ENCODE peak calls at places on chromosomes 13 and 19, in five cellular contexts. F is fibroblast of lung, O is PC-3, X is GM23248, J is astrocyte. U is an unnamed sample. For H4K20me1, the result is how much of the 10 kb centered on the place peaks cover.

GRCh38 chr19:40932008-40932959 is 50.3 kb upstream of the CYP2A7 start:
- DNase-seq in F (no peak), O (no peak), X (no peak), J (no peak), U (no peak)

GRCh38 chr13:74217816-74218215 is 83.6 kb upstream of the KLF12 start:
- DNase-seq in F (peak), O (no peak), X (peak), J (peak), U (no peak)

GRCh38 chr13:109783815-109784589 is 2.4 kb downstream of the IRS2 start:
- DNase-seq in F (no peak), O (no peak), X (no peak), J (no peak), U (no peak)

GRCh38 chr19:1227655-1228054 is 10.2 kb downstream of the CBARP start:
- DNase-seq in F (no peak), O (no peak), X (no peak), J (no peak), U (no peak)

GRCh38 chr19:43726736-43727592 is 11.1 kb downstream of the IRGC start:
- DNase-seq in F (no peak), O (no peak), X (peak), J (peak), U (no peak)

GRCh38 chr13:110042253-110042652 is 255.9 kb upstream of the IRS2 start:
- DNase-seq in F (no peak), O (no peak), X (peak), J (peak), U (no peak)

GRCh38 chr13:21086929-21087328 is 25.5 kb upstream of the LATS2 start:
- DNase-seq in F (no peak), O (no peak), X (no peak), J (no peak), U (no peak)

GRCh38 chr19:41959056-41960053 is at the start of gene RABAC1:
- DNase-seq in F (peak), O (peak), X (peak), J (peak), U (peak)

GRCh38 chr13:97107815-97108534 is 113.7 kb upstream of the OXGR1 start:
- DNase-seq in F (no peak), O (no peak), X (peak), J (peak), U (no peak)

GRCh38 chr13:23081901-23082300 is 98.9 kb upstream of the SGCG start:
- DNase-seq in F (no peak), O (no peak), X (no peak), J (no peak), U (no peak)

GRCh38 chr13:69617587-69617986 is 490.0 kb upstream of the ATXN8OS start:
- DNase-seq in F (no peak), O (no peak), X (no peak), J (no peak), U (no peak)

GRCh38 chr13:46896346-46897138 is at the start of gene HTR2A:
- DNase-seq in F (peak), O (peak), X (peak), J (no peak), U (peak)

DNA sequence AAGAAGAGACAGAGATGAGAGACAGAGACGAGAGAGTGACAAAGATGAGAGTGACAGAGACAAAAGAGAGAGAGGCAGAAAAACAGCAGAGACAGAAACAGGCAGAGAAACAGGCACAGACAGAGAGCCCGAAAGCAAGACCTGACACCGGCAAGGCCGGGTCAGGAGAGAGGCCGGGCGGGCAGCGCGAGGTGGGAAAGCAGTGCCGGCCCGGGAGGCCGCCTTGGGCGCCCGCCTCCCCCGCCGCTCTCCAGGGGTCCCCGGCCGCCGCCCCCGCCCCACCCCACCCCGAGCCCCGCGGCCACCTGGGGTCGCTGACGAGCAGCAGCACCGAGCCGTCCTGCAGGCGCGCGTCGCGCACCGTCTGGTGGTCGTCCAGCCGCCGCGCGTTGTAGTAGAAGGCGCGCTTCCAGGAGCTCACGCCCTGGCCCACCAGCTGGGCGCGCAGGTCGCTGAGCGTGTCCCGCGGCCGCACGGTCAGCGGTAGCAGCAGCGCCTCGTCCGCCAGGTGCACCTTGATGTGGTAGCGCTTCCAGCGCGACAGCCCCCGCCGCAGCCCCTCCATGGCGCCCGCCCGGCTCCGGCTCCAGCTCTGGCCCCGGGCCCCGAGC is at the start of gene TINCR:
- DNase-seq in F (no peak), O (no peak), X (no peak), J (no peak), U (no peak)
- H3K4me3 ChIP-seq in F (no peak), O (peak), X (no peak), J (no peak), U (peak)

GRCh38 chr19:49645995-49646394 is 4.0 kb downstream of the SCAF1 start:
- DNase-seq in F (no peak), O (no peak), X (no peak), J (no peak), U (no peak)
- H4K20me1 ChIP-seq in F (under half), O (under half), X (under half), J (half or more), U (under half)

GRCh38 chr19:16355293-16356043 is 30.8 kb downstream of the KLF2 start:
- DNase-seq in F (no peak), O (no peak), X (peak), J (no peak), U (peak)
- H3K4me3 ChIP-seq in F (no peak), O (no peak), X (no peak), J (no peak), U (peak)

GRCh38 chr13:106153041-106153440 is 382.4 kb downstream of the EFNB2 start:
- DNase-seq in F (no peak), O (no peak), X (no peak), J (no peak), U (no peak)

GRCh38 chr13:106151056-106151699 is 384.3 kb downstream of the EFNB2 start:
- DNase-seq in F (peak), O (peak), X (peak), J (peak), U (peak)

GRCh38 chr13:106153876-106154275 is 381.6 kb downstream of the EFNB2 start:
- DNase-seq in F (no peak), O (no peak), X (no peak), J (no peak), U (no peak)

GRCh38 chr13:106155411-106155810 is 380.1 kb downstream of the EFNB2 start:
- DNase-seq in F (no peak), O (peak), X (peak), J (peak), U (peak)

GRCh38 chr13:106152047-106152446 is 383.4 kb downstream of the EFNB2 start:
- DNase-seq in F (no peak), O (peak), X (no peak), J (no peak), U (peak)
- H4K20me1 ChIP-seq in F (under half), O (under half), X (under half), J (under half), U (under half)

GRCh38 chr13:75739244-75739868 is 103.2 kb downstream of the LMO7 start:
- DNase-seq in F (no peak), O (no peak), X (peak), J (peak), U (peak)

GRCh38 chr13:75744127-75744526 is 108.0 kb downstream of the LMO7 start:
- DNase-seq in F (no peak), O (no peak), X (peak), J (no peak), U (no peak)

GRCh38 chr13:75740008-75740407 is 103.9 kb downstream of the LMO7 start:
- DNase-seq in F (no peak), O (no peak), X (no peak), J (no peak), U (no peak)

GRCh38 chr13:75736132-75736531 is 100.0 kb downstream of the LMO7 start:
- DNase-seq in F (no peak), O (no peak), X (no peak), J (no peak), U (no peak)

GRCh38 chr13:75738841-75739240 is 102.7 kb downstream of the LMO7 start:
- DNase-seq in F (no peak), O (no peak), X (no peak), J (no peak), U (no peak)
- H3K4me3 ChIP-seq in F (no peak), O (no peak), X (no peak), J (no peak), U (no peak)

GRCh38 chr19:49490287-49491029 is 3.0 kb downstream of the RPL13A start:
- DNase-seq in F (no peak), O (no peak), X (no peak), J (no peak), U (no peak)
- H4K20me1 ChIP-seq in F (under half), O (under half), X (under half), J (half or more), U (under half)

GRCh38 chr13:113110852-113111315 is 5.3 kb downstream of the F7 start:
- DNase-seq in F (no peak), O (no peak), X (no peak), J (no peak), U (no peak)
- H3K4me3 ChIP-seq in F (peak), O (no peak), X (no peak), J (no peak), U (no peak)

DNA sequence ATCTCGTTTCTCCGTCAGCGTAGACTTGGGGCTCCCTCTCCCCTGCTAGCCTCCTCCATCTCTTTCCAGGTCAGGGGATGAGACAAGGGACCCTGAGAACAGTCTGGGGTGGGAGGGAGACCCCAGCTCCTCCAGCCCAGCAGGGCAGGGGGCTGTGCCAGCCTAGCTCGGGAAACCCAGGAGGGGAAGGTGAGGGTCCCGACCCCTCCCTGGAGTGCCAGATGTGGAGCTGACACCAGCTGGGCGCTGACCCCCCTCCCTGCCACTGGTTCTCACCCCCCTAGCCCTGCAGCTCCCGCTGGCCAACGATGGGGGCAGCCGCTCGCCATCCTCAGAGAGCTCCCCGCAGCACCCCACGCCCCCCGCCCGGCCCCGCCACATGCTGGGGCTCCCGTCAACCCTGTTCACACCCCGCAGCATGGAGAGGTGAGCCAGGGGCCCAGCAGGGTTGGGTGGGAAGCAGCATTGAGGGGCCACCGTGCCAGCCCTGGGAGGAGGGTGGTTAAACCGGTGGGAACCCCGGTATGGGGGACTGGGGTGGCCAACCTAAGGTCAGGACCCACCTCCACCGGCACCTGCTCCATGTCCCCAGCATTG is 5.1 kb upstream of the TGFBR3L start:
- DNase-seq in F (no peak), O (no peak), X (no peak), J (no peak), U (no peak)
- H4K20me1 ChIP-seq in F (under half), O (under half), X (under half), J (under half), U (under half)